ENCODE peak calls at places on chromosome 12, in four cellular contexts. K is A549, G is heart left ventricle, X is GM23248. T is an unnamed sample.

GRCh38 chr12:92144631-92145480 is 790 bp downstream of the BTG1 start:
- DNase-seq in X (peak; percentile 83), K (peak; percentile 44), G (peak; percentile 46), T (peak; percentile 33)

GRCh38 chr12:30197392-30198047 is 413.8 kb upstream of the TMTC1 start:
- DNase-seq in X (peak; percentile 64), K (no peak), G (no peak), T (no peak)

GRCh38 chr12:118493962-118494361 is 117.6 kb downstream of the SUDS3 start:
- DNase-seq in K (no peak), G (no peak), X (no peak), T (no peak)

GRCh38 chr12:12244341-12244740 is 22.5 kb downstream of the LRP6 start:
- DNase-seq in G (no peak), X (no peak), K (no peak), T (no peak)

GRCh38 chr12:15892645-15893259 is 10.6 kb downstream of the STRAP start:
- DNase-seq in X (no peak), G (no peak), K (no peak), T (no peak)

GRCh38 chr12:122336015-122336946 is 70.0 kb upstream of the VPS33A start:
- DNase-seq in X (peak; percentile 59), K (peak; percentile 51), G (no peak), T (no peak)

GRCh38 chr12:27463826-27464554 is 17.5 kb downstream of the SMCO2 start:
- DNase-seq in G (peak; percentile 57), K (no peak), X (peak; percentile 80), T (no peak)

GRCh38 chr12:24014853-24015590 is 65.6 kb upstream of the SOX5 start:
- DNase-seq in X (no peak), K (no peak), G (no peak), T (no peak)

GRCh38 chr12:92226961-92227360 is 81.3 kb upstream of the BTG1 start:
- DNase-seq in G (no peak), K (no peak), X (no peak), T (no peak)

GRCh38 chr12:64400041-64400440 is 4.2 kb upstream of the XPOT start:
- DNase-seq in K (peak; percentile 40), G (no peak), X (peak; percentile 45), T (no peak)

GRCh38 chr12:44286336-44286735 is 450.5 kb downstream of the TMEM117 start:
- DNase-seq in X (peak; percentile 57), K (no peak), G (no peak), T (no peak)

GRCh38 chr12:3207858-3208257 is 130.7 kb downstream of the TSPAN9 start:
- DNase-seq in K (peak; percentile 28), X (no peak), G (no peak), T (no peak)

GRCh38 chr12:12673296-12673695 is 22.7 kb downstream of the GPR19 start:
- DNase-seq in K (no peak), G (no peak), X (no peak), T (no peak)

GRCh38 chr12:26264215-26264838 is 69.0 kb downstream of the SSPN start:
- DNase-seq in K (no peak), G (no peak), X (peak; percentile 10), T (no peak)

GRCh38 chr12:130916251-130916911 is 37.3 kb upstream of the ADGRD1 start:
- DNase-seq in G (peak; percentile 53), K (peak; percentile 74), X (peak; percentile 83), T (peak; percentile 25)

GRCh38 chr12:68140576-68140975 is 19.0 kb downstream of the IFNG start:
- DNase-seq in X (no peak), G (no peak), K (no peak), T (no peak)

GRCh38 chr12:112170376-112170775 is 45.0 kb downstream of the TRAFD1 start:
- DNase-seq in K (peak; percentile 30), X (peak; percentile 61), G (no peak), T (no peak)

GRCh38 chr12:11730299-11731041 is 81.0 kb downstream of the ETV6 start:
- DNase-seq in K (no peak), X (no peak), G (no peak), T (no peak)

GRCh38 chr12:27333311-27334009 is 824 bp downstream of the BMAL2 start:
- DNase-seq in G (no peak), K (no peak), X (peak; percentile 45), T (no peak)

GRCh38 chr12:69101505-69101904 is 137.9 kb upstream of the CPSF6 start:
- DNase-seq in X (no peak), G (no peak), K (peak; percentile 7), T (no peak)

GRCh38 chr12:56274299-56274698 is 7.6 kb downstream of the COQ10A start:
- DNase-seq in K (no peak), G (no peak), X (no peak), T (no peak)

GRCh38 chr12:69149262-69149661 is 90.1 kb upstream of the CPSF6 start:
- DNase-seq in G (no peak), K (no peak), X (no peak), T (no peak)

GRCh38 chr12:8123124-8123888 is at the start of gene CLEC4A:
- DNase-seq in K (no peak), X (no peak), G (no peak), T (no peak)

GRCh38 chr12:3117628-3118027 is 40.4 kb downstream of the TSPAN9 start:
- DNase-seq in G (no peak), K (no peak), X (peak; percentile 88), T (no peak)

GRCh38 chr12:4441355-4442330 is 4.0 kb downstream of the FGF6 start:
- DNase-seq in K (no peak), X (no peak), G (no peak), T (peak; percentile 33)

GRCh38 chr12:54074308-54074707 is 20.7 kb downstream of the HOXC4 start:
- DNase-seq in X (no peak), G (no peak), K (no peak), T (no peak)

GRCh38 chr12:18546399-18546798 is 191.4 kb downstream of the PLCZ1 start:
- DNase-seq in K (peak; percentile 7), X (peak; percentile 66), G (no peak), T (no peak)

GRCh38 chr12:19895609-19896008 is 456.3 kb downstream of the AEBP2 start:
- DNase-seq in G (no peak), X (no peak), K (no peak), T (no peak)

GRCh38 chr12:12534134-12534866 is 28.4 kb downstream of the DUSP16 start:
- DNase-seq in G (no peak), X (no peak), K (no peak), T (no peak)

GRCh38 chr12:83709899-83710298 is 1023.2 kb downstream of the TMTC2 start:
- DNase-seq in G (no peak), X (no peak), K (no peak), T (no peak)

GRCh38 chr12:125696044-125696443 is 630.8 kb downstream of the AACS start:
- DNase-seq in X (no peak), G (no peak), K (no peak), T (no peak)

GRCh38 chr12:121263206-121263605 is 33.3 kb downstream of the CAMKK2 start:
- DNase-seq in X (no peak), K (no peak), G (no peak), T (no peak)

GRCh38 chr12:108187831-108188230 is 58.7 kb downstream of the WSCD2 start:
- DNase-seq in X (no peak), G (no peak), K (no peak), T (no peak)

GRCh38 chr12:39586811-39587210 is 32.8 kb downstream of the ABCD2 start:
- DNase-seq in K (no peak), G (no peak), X (peak; percentile 16), T (no peak)

GRCh38 chr12:39587247-39587646 is 32.4 kb downstream of the ABCD2 start:
- DNase-seq in K (peak; percentile 18), X (no peak), G (no peak), T (no peak)

GRCh38 chr12:39581592-39581991 is 38.0 kb downstream of the ABCD2 start:
- DNase-seq in G (no peak), K (peak; percentile 27), X (no peak), T (no peak)
- H3K4me1 ChIP-seq in G (no peaks in the 10 kb centered on the region), K (no peaks in the 10 kb centered on the region), X (no peaks in the 10 kb centered on the region), T (no peaks in the 10 kb centered on the region)

GRCh38 chr12:65403188-65403587 is 124.7 kb downstream of the MSRB3 start:
- DNase-seq in X (no peak), K (no peak), G (no peak), T (no peak)
- H3K4me3 ChIP-seq in X (no peak overlapping the region), K (no peak overlapping the region), G (no peak overlapping the region), T (no peak overlapping the region)

GRCh38 chr12:47410862-47411261 is 295.0 kb downstream of the RPAP3 start:
- DNase-seq in G (no peak), X (no peak), K (no peak), T (no peak)

GRCh38 chr12:47412837-47413236 is 293.0 kb downstream of the RPAP3 start:
- DNase-seq in K (no peak), G (no peak), X (no peak), T (no peak)

GRCh38 chr12:47410383-47410782 is 295.4 kb downstream of the RPAP3 start:
- DNase-seq in X (no peak), K (no peak), G (no peak), T (no peak)

GRCh38 chr12:47413806-47414205 is 292.0 kb downstream of the RPAP3 start:
- DNase-seq in G (no peak), K (no peak), X (peak; percentile 76), T (no peak)

DNA sequence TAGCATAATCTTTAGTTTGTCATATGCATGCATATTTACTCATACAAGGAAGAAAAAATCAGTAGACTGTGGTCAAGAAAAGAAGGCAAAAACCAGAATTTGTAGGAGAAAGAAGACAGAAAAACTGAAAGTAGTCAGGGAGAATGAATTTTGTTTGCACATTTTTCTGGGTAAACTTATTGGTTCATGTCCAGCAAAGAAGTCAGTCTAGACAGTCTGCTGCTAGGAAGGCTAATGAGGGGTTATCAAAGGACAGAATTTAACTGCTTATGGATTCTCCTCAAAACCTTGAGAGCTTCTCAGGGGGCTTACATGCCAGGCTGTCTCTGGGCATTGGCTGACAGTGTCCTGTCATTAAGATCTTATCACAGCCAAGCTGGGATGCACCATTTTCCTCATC is 293.9 kb downstream of the RPAP3 start:
- DNase-seq in K (no peak), X (peak; percentile 44), G (no peak), T (no peak)
- H3K4me1 ChIP-seq in K (peaks cover 18% of the 10 kb centered on the region), X (peaks cover 6% of the 10 kb centered on the region), G (peaks cover 13% of the 10 kb centered on the region), T (no peaks in the 10 kb centered on the region)

GRCh38 chr12:120229583-120230325 is 28.8 kb upstream of the RPLP0 start:
- DNase-seq in G (no peak), X (peak; percentile 60), K (peak; percentile 62), T (peak; percentile 53)
- H3K4me3 ChIP-seq in G (peak overlapping the region; percentile 23), X (peak overlapping the region; percentile 59), K (peak overlapping the region; percentile 16), T (peak overlapping the region; percentile 26)